ENCODE peak calls at places on chromosomes 3 and 15, in ten cellular contexts. H, S, F, B, P, T, C, X, J and O are unnamed samples.

GRCh38 chr3:123287962-123288302 is 86.2 kb downstream of the SEC22A start:
- DNase-seq in F (no peak), P (peak), S (no peak), C (no peak), J (no peak), B (no peak), T (no peak), H (no peak), X (no peak), O (no peak)

GRCh38 chr3:55608266-55608937 is 121.3 kb upstream of the WNT5A start:
- DNase-seq in P (no peak), X (no peak), J (no peak), F (no peak), C (no peak), T (peak), S (no peak), B (no peak), H (no peak), O (peak)

GRCh38 chr3:54951405-54951804 is 23.5 kb upstream of the LRTM1 start:
- DNase-seq in X (no peak), P (no peak), S (peak), F (peak), H (peak), C (peak), B (peak), T (peak), J (peak), O (peak)

GRCh38 chr3:125154800-125155269 is 57.7 kb downstream of the SLC12A8 start:
- DNase-seq in B (peak), J (no peak), P (peak), T (no peak), X (no peak), H (no peak), C (no peak), F (no peak), S (no peak), O (no peak)

GRCh38 chr3:42698216-42698910 is 4.2 kb downstream of the HHATL start:
- DNase-seq in B (no peak), P (peak), H (no peak), J (no peak), C (no peak), S (no peak), X (no peak), T (no peak), F (no peak), O (no peak)

GRCh38 chr3:133489466-133490085 is 83.9 kb upstream of the CDV3 start:
- DNase-seq in F (no peak), C (peak), S (no peak), J (no peak), T (no peak), H (peak), X (no peak), B (no peak), P (no peak), O (no peak)

GRCh38 chr15:62622775-62623174 is 419.8 kb upstream of the TPM1 start:
- DNase-seq in P (no peak), T (no peak), J (no peak), H (no peak), B (no peak), C (no peak), F (no peak), S (no peak), X (no peak), O (no peak)

GRCh38 chr3:43296565-43296964 is 10.2 kb downstream of the SNRK start:
- DNase-seq in P (peak), C (no peak), F (no peak), H (peak), T (no peak), B (peak), X (peak), S (no peak), J (no peak), O (no peak)

GRCh38 chr15:57130956-57131355 is 212.5 kb downstream of the TCF12 start:
- DNase-seq in H (no peak), P (no peak), J (no peak), X (no peak), F (no peak), B (no peak), T (no peak), C (no peak), S (no peak), O (no peak)

GRCh38 chr3:66495633-66496032 is 5.2 kb downstream of the LRIG1 start:
- DNase-seq in B (no peak), T (peak), C (no peak), X (no peak), S (peak), J (no peak), P (no peak), F (no peak), H (no peak), O (no peak)

GRCh38 chr3:74041068-74041675 is 416.4 kb upstream of the PDZRN3 start:
- DNase-seq in C (no peak), X (no peak), T (no peak), H (no peak), J (no peak), P (no peak), B (peak), S (no peak), F (no peak), O (peak)

GRCh38 chr15:75982468-75982867 is 29.8 kb downstream of the NRG4 start:
- DNase-seq in T (no peak), C (peak), F (no peak), S (no peak), J (no peak), B (no peak), P (no peak), H (no peak), X (no peak), O (no peak)

GRCh38 chr3:68876112-68876713 is 56.1 kb downstream of the TAFA4 start:
- DNase-seq in T (peak), H (peak), B (peak), S (peak), F (no peak), P (no peak), X (no peak), C (peak), J (no peak), O (peak)